ENCODE peak calls at places on chromosomes 5 and 9, in nine cellular contexts. U is dorsolateral prefrontal cortex; G is CD4-positive, alpha-beta T cell; C is AG09319; V is H9; A is endothelial cell; K is fibroblast of lung; O is neural crest cell; T is ovary. F is an unnamed sample.

GRCh38 chr5:98564836-98565235 is 208.6 kb upstream of the RGMB start:
- DNase-seq in O (no peak), C (no peak), A (no peak), U (no peak), G (no peak), K (peak), T (no peak), V (no peak), F (no peak)

GRCh38 chr5:54109931-54110330 is 200.4 kb downstream of the ARL15 start:
- DNase-seq in T (no peak), K (no peak), A (no peak), U (no peak), G (no peak), O (no peak), C (no peak), V (no peak), F (no peak)

GRCh38 chr9:133863193-133863592 is 125.0 kb upstream of the SARDH start:
- DNase-seq in O (no peak), G (no peak), U (no peak), T (no peak), C (no peak), V (no peak), K (no peak), A (no peak), F (no peak)

GRCh38 chr5:116970318-116970717 is 395.7 kb upstream of the SEMA6A start:
- DNase-seq in V (no peak), K (no peak), G (no peak), U (no peak), T (no peak), C (no peak), O (no peak), A (no peak), F (no peak)

GRCh38 chr5:160269017-160269416 is 39.7 kb downstream of the FABP6 start:
- DNase-seq in T (peak), U (peak), O (no peak), V (no peak), C (peak), G (no peak), K (peak), A (no peak), F (no peak)

GRCh38 chr5:56481998-56482698 is 249.0 kb upstream of the ANKRD55 start:
- DNase-seq in G (no peak), O (no peak), U (no peak), A (no peak), T (no peak), C (no peak), V (no peak), K (no peak), F (no peak)

GRCh38 chr5:64952961-64953360 is 184.2 kb downstream of the CWC27 start:
- DNase-seq in K (no peak), T (no peak), V (no peak), G (no peak), U (no peak), A (no peak), O (no peak), C (no peak), F (no peak)

GRCh38 chr5:113105693-113106280 is 129.2 kb downstream of the DCP2 start:
- DNase-seq in T (no peak), U (no peak), A (no peak), K (no peak), C (no peak), O (no peak), G (no peak), V (no peak), F (no peak)

GRCh38 chr5:178392998-178393397 is 160.4 kb upstream of the PHYKPL start:
- DNase-seq in K (no peak), C (no peak), G (no peak), O (no peak), U (peak), A (no peak), V (no peak), T (peak), F (no peak)

GRCh38 chr9:70131296-70131695 is 87.6 kb downstream of the MAMDC2 start:
- DNase-seq in U (no peak), V (no peak), G (no peak), A (no peak), T (no peak), K (no peak), O (no peak), C (no peak), F (no peak)

GRCh38 chr5:137004279-137004678 is 494.8 kb downstream of the SPOCK1 start:
- DNase-seq in U (no peak), A (no peak), G (no peak), V (no peak), T (no peak), O (no peak), C (no peak), K (no peak), F (no peak)

GRCh38 chr5:41009228-41009627 is 61.9 kb downstream of the MROH2B start:
- DNase-seq in C (no peak), K (peak), U (no peak), G (no peak), T (no peak), V (no peak), A (no peak), O (no peak), F (no peak)

GRCh38 chr5:6181871-6182270 is 196.5 kb downstream of the MED10 start:
- DNase-seq in O (no peak), C (no peak), G (no peak), T (no peak), U (no peak), K (no peak), A (no peak), V (no peak), F (no peak)

GRCh38 chr9:18478517-18479361 is 4.8 kb downstream of the ADAMTSL1 start:
- DNase-seq in A (no peak), T (no peak), U (no peak), O (no peak), K (peak), G (no peak), V (no peak), C (peak), F (no peak)

GRCh38 chr9:94478755-94479730 is 75.8 kb upstream of the PCAT7 start:
- DNase-seq in A (no peak), K (no peak), O (no peak), G (no peak), U (no peak), C (no peak), V (no peak), T (no peak), F (no peak)

GRCh38 chr5:141809697-141810096 is 68.5 kb downstream of the PCDH1 start:
- DNase-seq in V (no peak), G (no peak), O (no peak), U (no peak), K (no peak), C (no peak), A (no peak), T (no peak), F (no peak)

GRCh38 chr5:124735169-124735858 is 11.1 kb downstream of the ZNF608 start:
- DNase-seq in C (peak), U (no peak), V (peak), O (peak), A (peak), K (peak), G (no peak), T (peak), F (peak)

GRCh38 chr5:14286574-14287399 is 143.6 kb downstream of the TRIO start:
- DNase-seq in C (no peak), A (no peak), T (no peak), K (no peak), U (no peak), V (no peak), O (no peak), G (no peak), F (no peak)

GRCh38 chr9:128523199-128523925 is 18.8 kb downstream of the GLE1 start:
- DNase-seq in T (peak), O (peak), K (peak), V (peak), G (no peak), C (no peak), U (no peak), A (no peak), F (peak)

GRCh38 chr5:95283761-95284511 is 958 bp downstream of the MCTP1 start:
- DNase-seq in U (no peak), G (no peak), C (no peak), O (peak), T (no peak), V (peak), K (peak), A (peak), F (peak)

GRCh38 chr9:98097836-98098235 is 21.2 kb downstream of the TRIM14 start:
- DNase-seq in O (no peak), U (no peak), C (no peak), A (no peak), K (no peak), G (no peak), V (no peak), T (no peak), F (no peak)

GRCh38 chr9:5947912-5948311 is 57.2 kb downstream of the MLANA start:
- DNase-seq in A (no peak), C (no peak), O (no peak), K (no peak), G (no peak), U (no peak), T (no peak), V (no peak), F (no peak)

GRCh38 chr5:141788296-141788980 is 89.8 kb downstream of the PCDH1 start:
- DNase-seq in K (no peak), O (no peak), A (no peak), V (no peak), U (no peak), G (no peak), C (no peak), T (no peak), F (no peak)

DNA sequence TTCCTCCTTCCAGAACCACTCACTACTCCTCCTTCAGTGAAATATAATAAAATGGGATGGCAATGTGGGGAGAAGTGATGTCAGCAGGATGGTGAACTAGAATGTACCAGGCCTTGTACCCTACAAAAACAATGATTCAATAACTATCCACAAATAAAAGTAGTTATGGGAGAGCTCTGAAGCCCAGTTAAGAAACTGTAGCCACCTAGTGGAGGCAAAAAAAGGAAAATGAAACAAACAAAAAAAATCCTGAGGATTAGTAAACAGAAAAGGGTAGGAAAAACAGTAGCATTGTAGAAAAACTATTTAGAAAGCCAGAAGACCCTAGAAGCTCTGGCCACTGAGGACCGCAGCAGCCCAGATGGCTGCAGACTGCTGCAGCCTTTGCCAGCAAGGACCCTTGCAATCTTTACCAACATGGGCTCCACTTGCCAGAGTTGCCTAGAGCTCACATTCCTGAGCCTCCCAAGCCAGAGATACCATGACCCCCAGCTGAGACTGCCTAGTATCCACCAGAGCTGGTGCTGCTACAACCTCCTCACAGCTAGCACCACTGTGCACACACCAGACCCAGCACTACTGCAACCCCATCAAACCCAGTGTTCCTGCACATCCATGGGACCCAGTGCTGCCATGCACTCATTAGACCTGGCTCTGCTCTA is 259.7 kb upstream of the MSX2 start:
- DNase-seq in G (no peak), T (no peak), O (no peak), U (no peak), A (no peak), V (no peak), K (no peak), C (no peak), F (no peak)
- TF ChIP-seq CTCF in G (no peak), T (no peak), O (peak), U (peak), A (peak), V (peak), K (peak), C (no peak), F (no peak)

GRCh38 chr5:61817472-61818326 is 485.6 kb downstream of the ZSWIM6 start:
- DNase-seq in G (no peak), C (peak), U (peak), A (peak), T (peak), V (peak), K (peak), O (peak), F (peak)
- TF ChIP-seq CTCF in G (no peak), C (peak), U (peak), A (peak), T (no peak), V (peak), K (peak), O (peak), F (no peak)

GRCh38 chr9:105539452-105539851 is 18.5 kb upstream of the FKTN start:
- DNase-seq in U (no peak), V (no peak), O (no peak), G (no peak), K (no peak), T (no peak), A (no peak), C (no peak), F (no peak)
- TF ChIP-seq CTCF in U (no peak), V (peak), O (peak), G (no peak), K (peak), T (no peak), A (no peak), C (no peak), F (no peak)

GRCh38 chr9:87909310-87910041 is 8.3 kb upstream of the SPATA31C1 start:
- DNase-seq in A (no peak), C (no peak), T (no peak), K (no peak), G (no peak), U (no peak), O (no peak), V (peak), F (no peak)
- TF ChIP-seq CTCF in A (no peak), C (no peak), T (no peak), K (no peak), G (no peak), U (no peak), O (no peak), V (peak), F (no peak)

GRCh38 chr5:33305530-33305929 is 135.2 kb upstream of the TARS1 start:
- DNase-seq in A (no peak), U (no peak), V (no peak), C (no peak), O (no peak), T (no peak), K (no peak), G (no peak), F (no peak)

GRCh38 chr5:33299621-33300208 is 141.1 kb upstream of the TARS1 start:
- DNase-seq in V (no peak), C (no peak), O (no peak), K (peak), T (no peak), G (no peak), U (no peak), A (peak), F (no peak)

GRCh38 chr5:33297760-33298216 is 143.0 kb upstream of the TARS1 start:
- DNase-seq in T (no peak), A (peak), G (no peak), V (peak), K (no peak), C (no peak), O (no peak), U (no peak), F (peak)

GRCh38 chr5:33303696-33304095 is 137.1 kb upstream of the TARS1 start:
- DNase-seq in K (no peak), U (no peak), G (no peak), O (no peak), T (no peak), V (no peak), A (no peak), C (no peak), F (no peak)

DNA sequence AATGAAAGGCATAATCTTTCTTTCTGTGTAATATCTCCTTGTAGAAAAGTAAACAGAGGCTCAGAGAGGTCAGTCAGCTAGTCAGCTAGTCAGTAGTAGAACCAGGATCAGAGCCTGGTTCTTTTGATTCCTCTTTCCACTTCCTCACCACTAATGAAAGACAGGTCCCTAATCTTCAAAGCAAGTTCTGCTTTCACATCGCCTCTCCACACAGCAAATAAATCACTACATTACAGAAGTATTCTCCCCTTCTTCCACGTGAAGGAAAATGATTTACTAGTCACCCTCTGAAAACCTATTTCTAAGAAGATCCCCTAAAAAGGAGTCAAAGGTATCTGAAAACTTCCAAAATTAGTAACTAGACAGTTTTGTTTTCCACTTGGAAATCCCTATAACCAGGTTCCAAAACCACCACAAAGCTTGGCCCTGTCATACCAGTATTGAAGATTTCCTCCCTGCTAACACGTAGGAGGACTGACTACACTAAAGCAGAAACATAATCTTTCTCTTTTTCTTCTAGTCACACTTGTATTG is 140.5 kb upstream of the TARS1 start:
- DNase-seq in G (no peak), T (no peak), C (no peak), K (peak), O (no peak), A (no peak), U (no peak), V (no peak), F (no peak)
- TF ChIP-seq CTCF in G (no peak), T (no peak), C (no peak), K (no peak), O (no peak), A (no peak), U (no peak), V (no peak), F (no peak)

GRCh38 chr9:36623280-36623679 is 50.6 kb downstream of the MELK start:
- DNase-seq in C (no peak), V (no peak), U (no peak), G (no peak), A (no peak), K (peak), T (no peak), O (no peak), F (no peak)
- TF ChIP-seq CTCF in C (no peak), V (no peak), U (no peak), G (no peak), A (no peak), K (no peak), T (no peak), O (no peak), F (no peak)

F was measured in WTC11.